ENCODE peak calls at places on chromosomes 7 and 10, in seven cellular contexts. One of them, this sample, is unnamed.

GRCh38 chr10:110305767-110306451 is 1.2 kb upstream of the SMNDC1 start:
- DNase-seq in T-helper 1 cell: peak; percentile 25
- DNase-seq in T1000: no peak
- DNase-seq in GM12864: peak; percentile 65
- DNase-seq in neuronal stem cell: peak; percentile 50
- DNase-seq in GM23248: peak; percentile 94
- DNase-seq in HFF-Myc: peak; percentile 76
- DNase-seq in this sample: peak; percentile 90

GRCh38 chr7:4998830-4999768 is 40.1 kb upstream of the MMD2 start:
- DNase-seq in HFF-Myc: no peak
- DNase-seq in T-helper 1 cell: no peak
- DNase-seq in GM12864: no peak
- DNase-seq in T1000: no peak
- DNase-seq in neuronal stem cell: no peak
- DNase-seq in GM23248: no peak
- DNase-seq in this sample: no peak

GRCh38 chr10:101616415-101617101 is 28.4 kb downstream of the DPCD start:
- DNase-seq in neuronal stem cell: no peak
- DNase-seq in GM23248: no peak
- DNase-seq in T-helper 1 cell: no peak
- DNase-seq in T1000: no peak
- DNase-seq in GM12864: no peak
- DNase-seq in HFF-Myc: no peak
- DNase-seq in this sample: no peak

GRCh38 chr10:1548596-1548995 is 188.7 kb downstream of the ADARB2 start:
- DNase-seq in GM12864: no peak
- DNase-seq in HFF-Myc: no peak
- DNase-seq in neuronal stem cell: no peak
- DNase-seq in T1000: no peak
- DNase-seq in T-helper 1 cell: no peak
- DNase-seq in GM23248: no peak
- DNase-seq in this sample: no peak

GRCh38 chr10:11576092-11576809 is 35.2 kb downstream of the USP6NL start:
- DNase-seq in T1000: no peak
- DNase-seq in GM12864: no peak
- DNase-seq in neuronal stem cell: no peak
- DNase-seq in GM23248: peak; percentile 19
- DNase-seq in HFF-Myc: no peak
- DNase-seq in T-helper 1 cell: no peak
- DNase-seq in this sample: no peak

GRCh38 chr10:73910764-73911552 is at the start of gene PLAU:
- DNase-seq in T-helper 1 cell: peak; percentile 27
- DNase-seq in neuronal stem cell: peak; percentile 58
- DNase-seq in GM23248: peak; percentile 65
- DNase-seq in T1000: peak; percentile 28
- DNase-seq in GM12864: no peak
- DNase-seq in HFF-Myc: no peak
- DNase-seq in this sample: peak; percentile 77

GRCh38 chr10:75547391-75548298 is 116.2 kb downstream of the LRMDA start:
- DNase-seq in T1000: peak; percentile 58
- DNase-seq in GM12864: no peak
- DNase-seq in GM23248: peak; percentile 89
- DNase-seq in T-helper 1 cell: no peak
- DNase-seq in HFF-Myc: no peak
- DNase-seq in neuronal stem cell: no peak
- DNase-seq in this sample: peak; percentile 69

GRCh38 chr10:117942261-117942660 is 104.5 kb downstream of the RAB11FIP2 start:
- DNase-seq in T1000: no peak
- DNase-seq in neuronal stem cell: no peak
- DNase-seq in T-helper 1 cell: no peak
- DNase-seq in GM12864: no peak
- DNase-seq in GM23248: no peak
- DNase-seq in HFF-Myc: no peak
- DNase-seq in this sample: peak; percentile 44

GRCh38 chr7:21028186-21028989 is 241.7 kb upstream of the SP8 start:
- DNase-seq in T1000: no peak
- DNase-seq in neuronal stem cell: peak; percentile 71
- DNase-seq in HFF-Myc: no peak
- DNase-seq in T-helper 1 cell: no peak
- DNase-seq in GM23248: peak; percentile 6
- DNase-seq in GM12864: no peak
- DNase-seq in this sample: no peak

GRCh38 chr7:28891192-28891872 is 66.8 kb downstream of the TRIL start:
- DNase-seq in HFF-Myc: no peak
- DNase-seq in T-helper 1 cell: no peak
- DNase-seq in GM23248: no peak
- DNase-seq in T1000: no peak
- DNase-seq in neuronal stem cell: no peak
- DNase-seq in GM12864: no peak
- DNase-seq in this sample: no peak

GRCh38 chr7:890868-891267 is 14.5 kb downstream of the GET4 start:
- DNase-seq in neuronal stem cell: no peak
- DNase-seq in T1000: no peak
- DNase-seq in T-helper 1 cell: no peak
- DNase-seq in GM23248: no peak
- DNase-seq in HFF-Myc: no peak
- DNase-seq in GM12864: no peak
- DNase-seq in this sample: no peak

GRCh38 chr7:150755473-150756099 is 18.4 kb downstream of the GIMAP5 start:
- DNase-seq in T-helper 1 cell: peak; percentile 61
- DNase-seq in GM23248: no peak
- DNase-seq in T1000: no peak
- DNase-seq in GM12864: peak; percentile 55
- DNase-seq in HFF-Myc: no peak
- DNase-seq in neuronal stem cell: no peak
- DNase-seq in this sample: peak; percentile 2

GRCh38 chr7:155741805-155742204 is 70.5 kb downstream of the SHH start:
- DNase-seq in T1000: no peak
- DNase-seq in neuronal stem cell: no peak
- DNase-seq in GM23248: no peak
- DNase-seq in GM12864: no peak
- DNase-seq in T-helper 1 cell: peak; percentile 45
- DNase-seq in HFF-Myc: no peak
- DNase-seq in this sample: no peak

GRCh38 chr10:51063659-51064535 is 10.4 kb upstream of the PRKG1 start:
- DNase-seq in T-helper 1 cell: no peak
- DNase-seq in T1000: no peak
- DNase-seq in GM12864: no peak
- DNase-seq in GM23248: peak; percentile 71
- DNase-seq in neuronal stem cell: no peak
- DNase-seq in HFF-Myc: peak; percentile 52
- DNase-seq in this sample: peak; percentile 58

GRCh38 chr7:147400221-147400689 is 1190.3 kb upstream of the C7orf33 start:
- DNase-seq in T1000: no peak
- DNase-seq in T-helper 1 cell: no peak
- DNase-seq in HFF-Myc: no peak
- DNase-seq in GM23248: peak; percentile 61
- DNase-seq in GM12864: no peak
- DNase-seq in neuronal stem cell: no peak
- DNase-seq in this sample: peak; percentile 78

GRCh38 chr7:2567663-2568238 is 9.0 kb downstream of the IQCE start:
- DNase-seq in GM23248: peak; percentile 44
- DNase-seq in neuronal stem cell: no peak
- DNase-seq in HFF-Myc: no peak
- DNase-seq in GM12864: no peak
- DNase-seq in T-helper 1 cell: no peak
- DNase-seq in T1000: no peak
- DNase-seq in this sample: peak; percentile 14

GRCh38 chr7:106205621-106206222 is 79.1 kb downstream of the NAMPT start:
- DNase-seq in neuronal stem cell: no peak
- DNase-seq in GM12864: no peak
- DNase-seq in T-helper 1 cell: no peak
- DNase-seq in HFF-Myc: no peak
- DNase-seq in T1000: no peak
- DNase-seq in GM23248: peak; percentile 27
- DNase-seq in this sample: peak; percentile 70

This sample was measured in LHCN-M2.